ENCODE peak calls at places on chromosome 19, in five cellular contexts. One of them, this sample, is unnamed.
A peak's percentile ranks its signal among the peaks of the same experiment; 100 is the strongest.

GRCh38 chr19:47660435-47660832 is 51.5 kb downstream of the BICRA start:
- DNase-seq in AG04449: no peak
- DNase-seq in AG20443: no peak
- DNase-seq in T-helper 17 cell: no peak
- DNase-seq in hepatic stellate cell: no peak
- DNase-seq in this sample: no peak

GRCh38 chr19:1949304-1950101 is 8.5 kb downstream of the CSNK1G2 start:
- DNase-seq in AG04449: no peak
- DNase-seq in AG20443: no peak
- DNase-seq in hepatic stellate cell: no peak
- DNase-seq in T-helper 17 cell: no peak
- DNase-seq in this sample: no peak

GRCh38 chr19:16405091-16405490 is 66.7 kb downstream of the EPS15L1 start:
- DNase-seq in hepatic stellate cell: no peak
- DNase-seq in AG20443: no peak
- DNase-seq in T-helper 17 cell: no peak
- DNase-seq in AG04449: no peak
- DNase-seq in this sample: no peak

GRCh38 chr19:44626067-44626624 is 12.8 kb downstream of the IGSF23 start:
- DNase-seq in hepatic stellate cell: peak; percentile 82
- DNase-seq in T-helper 17 cell: no peak
- DNase-seq in AG04449: peak; percentile 89
- DNase-seq in AG20443: peak; percentile 90
- DNase-seq in this sample: no peak

GRCh38 chr19:1107655-1108261 is 4.0 kb downstream of the GPX4 start:
- DNase-seq in hepatic stellate cell: no peak
- DNase-seq in AG04449: no peak
- DNase-seq in AG20443: no peak
- DNase-seq in T-helper 17 cell: no peak
- DNase-seq in this sample: no peak

GRCh38 chr19:35963514-35963913 is 27.3 kb downstream of the LRFN3 start:
- DNase-seq in hepatic stellate cell: peak; percentile 56
- DNase-seq in AG04449: no peak
- DNase-seq in T-helper 17 cell: no peak
- DNase-seq in AG20443: peak; percentile 82
- DNase-seq in this sample: peak; percentile 30

GRCh38 chr19:3950871-3951861 is 18.3 kb downstream of the NMRK2 start:
- DNase-seq in hepatic stellate cell: no peak
- DNase-seq in AG04449: no peak
- DNase-seq in T-helper 17 cell: no peak
- DNase-seq in AG20443: no peak
- DNase-seq in this sample: no peak

GRCh38 chr19:900302-901111 is 7.2 kb downstream of the RNU6-9 start:
- DNase-seq in AG04449: no peak
- DNase-seq in AG20443: peak; percentile 54
- DNase-seq in hepatic stellate cell: no peak
- DNase-seq in T-helper 17 cell: peak; percentile 44
- DNase-seq in this sample: no peak

GRCh38 chr19:3722443-3723109 is 14.4 kb downstream of the TJP3 start:
- DNase-seq in AG20443: no peak
- DNase-seq in T-helper 17 cell: no peak
- DNase-seq in AG04449: no peak
- DNase-seq in hepatic stellate cell: no peak
- DNase-seq in this sample: no peak

GRCh38 chr19:13861714-13862531 is 15.0 kb upstream of the NANOS3 start:
- DNase-seq in AG04449: peak; percentile 77
- DNase-seq in AG20443: peak; percentile 93
- DNase-seq in hepatic stellate cell: peak; percentile 94
- DNase-seq in T-helper 17 cell: peak; percentile 91
- DNase-seq in this sample: peak; percentile 83

GRCh38 chr19:12841094-12841493 is 2.8 kb downstream of the MAST1 start:
- DNase-seq in AG04449: no peak
- DNase-seq in T-helper 17 cell: no peak
- DNase-seq in AG20443: peak; percentile 44
- DNase-seq in hepatic stellate cell: no peak
- DNase-seq in this sample: no peak

GRCh38 chr19:48842744-48843162 is 6.5 kb upstream of the HSD17B14 start:
- DNase-seq in T-helper 17 cell: peak; percentile 17
- DNase-seq in hepatic stellate cell: peak; percentile 55
- DNase-seq in AG04449: no peak
- DNase-seq in AG20443: peak; percentile 63
- DNase-seq in this sample: peak; percentile 50

GRCh38 chr19:2059422-2060201 is 8.6 kb upstream of the MKNK2 start:
- DNase-seq in hepatic stellate cell: peak; percentile 79
- DNase-seq in T-helper 17 cell: no peak
- DNase-seq in AG04449: no peak
- DNase-seq in AG20443: peak; percentile 71
- DNase-seq in this sample: peak; percentile 55

GRCh38 chr19:44891016-44891882 is at the start of gene TOMM40:
- DNase-seq in hepatic stellate cell: no peak
- DNase-seq in T-helper 17 cell: peak; percentile 100
- DNase-seq in AG20443: no peak
- DNase-seq in AG04449: no peak
- DNase-seq in this sample: no peak

GRCh38 chr19:5580116-5580515 is 12.4 kb upstream of the TINCR start:
- DNase-seq in T-helper 17 cell: no peak
- DNase-seq in AG20443: no peak
- DNase-seq in hepatic stellate cell: no peak
- DNase-seq in AG04449: no peak
- DNase-seq in this sample: no peak

GRCh38 chr19:3893509-3894179 is 13.2 kb downstream of the ATCAY start:
- DNase-seq in AG04449: no peak
- DNase-seq in hepatic stellate cell: no peak
- DNase-seq in T-helper 17 cell: no peak
- DNase-seq in AG20443: no peak
- DNase-seq in this sample: no peak

This sample was measured in foreskin melanocyte.